ENCODE peak calls at places on chromosome 9, in four cellular contexts. I is psoas muscle, T is gastrocnemius medialis, L is Caco-2. Y is an unnamed sample. For H3K27me3 and H3K9me3, the result is how much of the 10 kb centered on the place peaks cover.

GRCh38 chr9:92527291-92527828 is 8.4 kb downstream of the ECM2 start:
- DNase-seq in I (no peak), T (no peak), L (no peak), Y (no peak)

GRCh38 chr9:69120380-69121154 is 53.5 kb upstream of the TJP2 start:
- DNase-seq in I (no peak), T (no peak), L (peak), Y (no peak)

GRCh38 chr9:134568116-134568515 is 73.5 kb upstream of the COL5A1 start:
- DNase-seq in I (no peak), T (no peak), L (no peak), Y (peak)

GRCh38 chr9:75979362-75979761 is 88.9 kb downstream of the PCSK5 start:
- DNase-seq in I (no peak), T (no peak), L (peak), Y (no peak)

GRCh38 chr9:134640491-134641172 is 971 bp upstream of the COL5A1 start:
- DNase-seq in I (no peak), T (no peak), L (no peak), Y (no peak)

GRCh38 chr9:70601000-70601929 is 186.8 kb upstream of the KLF9 start:
- DNase-seq in I (peak), T (peak), L (no peak), Y (peak)

GRCh38 chr9:122144836-122145235 is 14.7 kb downstream of the NDUFA8 start:
- DNase-seq in I (no peak), T (no peak), L (no peak), Y (no peak)

GRCh38 chr9:127714020-127714835 is 1.2 kb downstream of the PTRH1 start:
- DNase-seq in I (no peak), T (no peak), L (no peak), Y (no peak)

GRCh38 chr9:120610975-120611689 is 31.2 kb upstream of the CDK5RAP2 start:
- DNase-seq in I (no peak), T (no peak), L (peak), Y (no peak)

GRCh38 chr9:128733256-128733655 is 9.3 kb upstream of the ZDHHC12 start:
- DNase-seq in I (peak), T (peak), L (peak), Y (peak)

GRCh38 chr9:23826120-23826629 is at the start of gene ELAVL2:
- DNase-seq in I (peak), T (peak), L (peak), Y (peak)

GRCh38 chr9:15135167-15135792 is 171.7 kb downstream of the TTC39B start:
- DNase-seq in I (peak), T (peak), L (peak), Y (peak)

GRCh38 chr9:15278290-15278689 is 28.7 kb downstream of the TTC39B start:
- DNase-seq in I (no peak), T (no peak), L (no peak), Y (no peak)

GRCh38 chr9:114361542-114361941 is 26.2 kb downstream of the AKNA start:
- DNase-seq in I (no peak), T (no peak), L (no peak), Y (no peak)

DNA sequence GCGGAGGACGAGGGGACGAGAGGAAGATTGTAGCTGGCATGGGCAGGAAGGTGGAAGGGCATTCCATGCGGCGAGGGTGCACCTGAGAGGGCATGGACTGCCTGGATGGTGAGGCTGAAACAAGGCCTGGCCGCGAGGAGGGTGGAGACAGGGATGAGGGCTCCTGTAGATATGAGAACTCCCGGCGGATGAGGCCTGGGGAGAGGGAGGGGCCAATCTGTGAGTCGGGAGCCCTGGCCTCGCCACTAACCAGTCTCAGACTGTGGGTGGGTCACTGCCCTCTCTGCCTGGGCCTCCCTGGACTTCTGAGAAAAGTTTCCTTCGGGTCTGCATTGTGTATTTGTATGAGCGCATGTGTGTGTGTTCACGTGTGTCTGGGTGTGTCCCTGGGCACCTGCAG is 55.4 kb downstream of the LMX1B start:
- DNase-seq in I (no peak), T (no peak), L (no peak), Y (no peak)
- H3K27me3 ChIP-seq in I (under half), T (under half), L (under half), Y (under half)

GRCh38 chr9:101414839-101415238 is 16.2 kb downstream of the ZNF189 start:
- DNase-seq in I (no peak), T (no peak), L (no peak), Y (no peak)
- H3K9me3 ChIP-seq in I (half or more), T (under half), L (under half), Y (under half)

DNA sequence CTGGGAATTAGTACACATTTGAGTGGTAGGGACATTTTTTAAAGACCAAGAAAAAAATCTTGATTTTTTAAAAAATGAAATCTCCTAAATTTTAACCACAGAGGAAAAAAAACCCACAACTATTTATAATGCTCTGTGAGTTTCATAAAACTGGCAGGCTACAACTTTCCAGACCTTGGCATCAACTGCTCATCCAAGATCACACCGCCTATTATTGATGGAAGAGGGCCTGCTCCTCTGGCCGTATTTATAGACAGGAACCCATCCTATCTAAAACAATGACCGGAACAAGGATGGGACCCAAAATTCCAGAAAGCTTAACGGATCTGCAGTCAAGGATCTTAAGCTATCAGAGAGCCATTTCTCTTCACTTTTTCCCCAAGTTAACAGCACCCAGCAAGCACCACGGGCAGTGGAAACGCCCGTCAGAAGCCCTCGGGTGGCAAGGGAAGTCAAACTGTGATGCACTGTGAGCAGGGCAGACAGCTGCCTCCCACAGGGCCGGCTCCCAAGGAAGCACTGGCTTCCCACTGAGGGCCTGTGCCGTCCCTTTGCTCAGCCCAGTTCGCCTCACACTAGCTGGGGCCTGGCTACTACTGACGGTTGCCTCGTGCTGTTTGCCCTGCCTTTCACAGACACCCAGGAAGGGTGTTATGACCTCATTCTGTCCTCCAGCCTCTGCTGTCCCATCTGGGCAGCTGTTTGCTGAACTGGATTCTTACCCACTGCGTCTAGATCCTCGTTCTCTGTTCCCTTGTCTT is 62.8 kb downstream of the CDC14B start:
- DNase-seq in I (peak), T (no peak), L (peak), Y (no peak)
- H3K27me3 ChIP-seq in I (under half), T (under half), L (under half), Y (under half)

DNA sequence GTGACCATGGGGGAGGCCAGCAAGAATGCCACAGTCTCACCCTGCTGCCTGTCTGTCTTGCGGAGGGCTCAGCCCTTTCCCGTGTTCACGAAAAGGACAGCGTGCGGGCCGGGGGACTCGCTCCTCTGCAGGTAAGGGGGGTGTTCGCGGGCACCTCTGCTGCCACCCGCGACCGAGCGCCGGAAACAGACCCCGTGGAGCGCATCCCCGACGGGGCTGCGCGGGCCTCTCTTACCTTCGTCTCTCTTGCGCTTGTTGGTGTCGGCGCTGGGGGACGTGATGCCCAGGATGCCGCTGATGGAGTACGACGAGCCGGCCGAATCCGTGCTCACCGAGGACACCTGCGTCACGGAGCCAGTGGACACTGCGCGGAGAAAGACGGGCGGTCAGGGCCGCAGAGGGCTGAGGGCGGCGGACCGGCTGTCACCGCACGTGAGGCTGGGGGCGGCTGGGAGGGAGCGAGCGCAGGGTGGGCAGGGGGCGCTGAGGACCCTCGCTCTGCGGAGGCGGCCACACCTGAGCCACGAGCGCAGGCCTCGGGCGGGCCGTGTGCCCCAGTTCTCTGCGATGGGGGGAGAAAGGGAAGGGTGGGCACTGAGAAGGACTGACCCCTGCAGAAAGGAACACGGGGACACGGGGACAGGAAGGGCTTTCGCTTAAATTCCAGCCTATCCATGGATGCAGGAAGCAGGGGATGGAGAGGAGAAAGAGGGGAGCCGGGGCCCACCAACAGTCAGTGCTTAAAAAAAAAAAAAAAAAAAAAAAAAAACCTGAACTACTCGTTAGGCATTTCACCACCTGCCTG is 31.5 kb downstream of the PAX5 start:
- DNase-seq in I (no peak), T (no peak), L (no peak), Y (no peak)
- H3K9me3 ChIP-seq in I (under half), T (under half), L (under half), Y (under half)

DNA sequence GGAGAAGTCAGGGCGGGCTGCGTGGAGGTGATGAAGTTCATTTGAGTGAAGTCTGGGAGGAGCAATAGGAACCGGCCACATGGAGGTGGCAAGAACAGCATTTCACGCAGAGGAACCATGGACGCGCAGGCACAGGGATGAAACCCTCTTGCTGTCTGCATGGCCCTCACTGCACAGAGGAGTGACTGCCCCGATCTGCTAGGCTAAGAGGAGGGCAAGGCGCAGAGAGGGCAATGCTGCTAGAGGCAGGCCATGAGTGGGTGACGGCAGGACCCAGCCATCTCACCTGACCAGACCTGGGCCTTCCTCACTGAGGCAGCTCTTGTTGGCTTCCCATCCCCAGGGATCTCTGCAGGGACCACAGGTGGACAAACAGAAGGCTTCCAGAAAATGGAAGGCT is 90.3 kb downstream of the BARX1 start:
- DNase-seq in I (no peak), T (no peak), L (no peak), Y (no peak)
- H3K27me3 ChIP-seq in I (under half), T (under half), L (under half), Y (under half)

GRCh38 chr9:2319421-2319820 is 302.2 kb upstream of the VLDLR start:
- DNase-seq in I (no peak), T (no peak), L (no peak), Y (no peak)

GRCh38 chr9:2320126-2320525 is 301.5 kb upstream of the VLDLR start:
- DNase-seq in I (no peak), T (no peak), L (no peak), Y (no peak)

GRCh38 chr9:2321523-2322148 is 300.0 kb upstream of the VLDLR start:
- DNase-seq in I (no peak), T (no peak), L (no peak), Y (no peak)

GRCh38 chr9:2320632-2321031 is 301.0 kb upstream of the VLDLR start:
- DNase-seq in I (no peak), T (no peak), L (no peak), Y (no peak)

DNA sequence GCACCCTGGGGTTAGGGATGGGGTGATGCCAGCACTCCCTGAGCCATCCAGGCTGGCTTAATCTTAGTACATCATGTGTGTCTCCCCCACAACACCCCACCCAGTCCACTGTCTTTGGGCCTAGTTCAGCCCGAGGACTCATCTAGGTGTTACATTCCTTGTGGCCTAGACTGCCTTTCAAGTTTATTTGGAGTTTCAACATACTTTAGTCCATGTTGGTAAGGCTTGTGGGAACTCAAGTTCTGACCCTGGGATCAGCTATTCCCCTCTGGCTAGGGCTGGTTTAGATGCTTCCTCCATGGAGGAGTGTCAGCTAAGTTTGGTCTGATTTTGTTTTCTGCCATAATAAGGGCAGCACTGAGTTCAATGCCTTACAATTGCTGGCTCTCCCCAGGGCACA is 302.4 kb downstream of the SMARCA2 start:
- DNase-seq in I (no peak), T (no peak), L (no peak), Y (no peak)
- H3K9me3 ChIP-seq in I (under half), T (under half), L (under half), Y (under half)

DNA sequence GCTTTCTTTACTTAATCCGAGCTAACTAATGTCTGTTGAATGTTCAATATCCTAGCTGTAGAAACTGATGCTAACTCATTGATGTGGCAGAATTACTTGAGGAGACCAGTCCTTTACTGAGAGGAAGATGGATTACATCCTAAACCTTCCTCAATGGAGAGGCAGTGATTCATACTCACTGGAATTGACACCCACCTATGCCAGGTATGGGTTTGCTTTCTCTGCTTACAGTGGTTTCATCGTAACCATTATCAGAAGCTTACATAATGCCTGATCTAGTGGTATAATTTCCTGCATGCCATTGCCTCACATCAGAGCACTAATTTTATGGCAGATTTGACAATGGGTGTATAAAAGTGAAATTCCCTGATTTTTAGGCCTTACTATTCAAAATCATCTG is 384.7 kb downstream of the ANXA1 start:
- DNase-seq in I (no peak), T (no peak), L (no peak), Y (no peak)
- H3K27me3 ChIP-seq in I (under half), T (under half), L (under half), Y (under half)